ENCODE peak calls at places on chromosomes 4 and X, in eight cellular contexts. S, H, D, B, X, Q, L and M are unnamed samples.
A peak's percentile ranks its signal among the peaks of the same experiment; 100 is the strongest.

GRCh38 chr4:56007154-56007553 is 58.4 kb downstream of the CEP135 start:
- DNase-seq in S (no peak), H (no peak), D (no peak), B (no peak), X (no peak), Q (no peak), L (peak; percentile 33), M (no peak)

GRCh38 chr4:22454955-22455354 is 60.9 kb downstream of the ADGRA3 start:
- DNase-seq in S (no peak), H (no peak), D (no peak), B (no peak), X (no peak), Q (no peak), L (no peak), M (no peak)

GRCh38 chr4:2059034-2059725 is at the start of gene NAT8L:
- DNase-seq in S (peak; percentile 60), H (peak; percentile 46), D (no peak), B (no peak), X (no peak), Q (peak; percentile 84), L (peak; percentile 83), M (peak; percentile 69)

GRCh38 chr4:188002346-188002745 is 6.8 kb downstream of the ZFP42 start:
- DNase-seq in S (no peak), H (no peak), D (no peak), B (no peak), X (no peak), Q (no peak), L (no peak), M (no peak)

GRCh38 chrX:105874790-105875189 is 52.5 kb downstream of the NRK start:
- DNase-seq in S (no peak), H (no peak), D (no peak), B (no peak), X (no peak), Q (no peak), L (no peak), M (no peak)

GRCh38 chrX:101347859-101348451 is 587 bp downstream of the TIMM8A start:
- DNase-seq in S (no peak), H (no peak), D (no peak), B (no peak), X (no peak), Q (peak; percentile 61), L (no peak), M (no peak)

GRCh38 chrX:154541896-154542722 is 4.5 kb downstream of the G6PD start:
- DNase-seq in S (peak; percentile 73), H (peak; percentile 90), D (peak; percentile 52), B (no peak), X (peak; percentile 75), Q (peak; percentile 83), L (no peak), M (peak; percentile 85)

GRCh38 chrX:22314692-22315091 is 42.0 kb downstream of the CBLL2 start:
- DNase-seq in S (no peak), H (no peak), D (no peak), B (no peak), X (no peak), Q (no peak), L (peak; percentile 43), M (no peak)

GRCh38 chr4:31107362-31107761 is 387.2 kb downstream of the PCDH7 start:
- DNase-seq in S (no peak), H (no peak), D (no peak), B (no peak), X (no peak), Q (no peak), L (no peak), M (no peak)

GRCh38 chr4:95304898-95305297 is 243.9 kb downstream of the UNC5C start:
- DNase-seq in S (no peak), H (no peak), D (no peak), B (no peak), X (no peak), Q (no peak), L (peak; percentile 28), M (no peak)

GRCh38 chrX:119391279-119391678 is 7.9 kb upstream of the SLC25A43 start:
- DNase-seq in S (no peak), H (no peak), D (no peak), B (no peak), X (no peak), Q (no peak), L (peak; percentile 41), M (no peak)

GRCh38 chr4:111689214-111689613 is 456.0 kb upstream of the FAM241A start:
- DNase-seq in S (no peak), H (no peak), D (no peak), B (no peak), X (peak; percentile 66), Q (no peak), L (no peak), M (no peak)

GRCh38 chr4:151484396-151485102 is 75.6 kb downstream of the FHIP1A start:
- DNase-seq in S (no peak), H (no peak), D (no peak), B (no peak), X (no peak), Q (no peak), L (peak; percentile 96), M (no peak)

GRCh38 chr4:98601719-98602118 is 56.7 kb downstream of the TSPAN5 start:
- DNase-seq in S (no peak), H (no peak), D (no peak), B (no peak), X (no peak), Q (no peak), L (no peak), M (no peak)

GRCh38 chrX:71302461-71303213 is 1.1 kb downstream of the ITGB1BP2 start:
- DNase-seq in S (no peak), H (no peak), D (no peak), B (no peak), X (no peak), Q (no peak), L (no peak), M (no peak)

DNA sequence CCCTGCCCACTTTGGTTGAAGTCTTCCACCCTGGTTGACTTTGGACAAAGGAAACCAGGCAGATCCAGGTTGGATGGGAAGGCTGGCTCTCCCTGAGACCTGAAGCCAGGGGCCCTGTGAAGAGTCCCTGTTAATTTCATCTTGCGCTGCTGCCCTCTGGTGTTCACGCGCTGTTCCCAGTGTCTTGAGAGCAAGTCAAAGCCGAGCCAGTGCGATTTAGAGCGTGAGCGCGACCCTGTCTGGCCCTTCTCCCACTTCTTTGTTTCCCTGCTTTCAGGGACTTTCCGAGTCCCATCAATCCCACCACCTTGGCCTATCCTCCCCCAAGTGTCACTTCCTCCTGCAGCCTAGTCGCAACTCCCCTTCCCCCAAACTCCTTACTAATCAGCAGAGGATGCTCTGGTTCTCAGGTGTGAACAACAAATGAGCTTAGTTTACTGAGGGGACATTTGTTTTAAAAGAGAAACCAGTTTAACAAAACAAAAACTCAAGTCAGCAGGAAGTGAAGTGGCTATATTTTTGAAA is 25.8 kb upstream of the CHRNA9 start:
- DNase-seq in S (peak; percentile 92), H (peak; percentile 94), D (peak; percentile 86), B (peak; percentile 89), X (peak; percentile 98), Q (peak; percentile 72), L (peak; percentile 98), M (peak; percentile 85)
- H3K4me3 ChIP-seq in S (no peak overlapping the region), H (no peak overlapping the region), D (peak overlapping the region; percentile 4), B (peak overlapping the region; percentile 35), X (no peak overlapping the region), Q (no peak overlapping the region), L (no peak overlapping the region), M (no peak overlapping the region)

GRCh38 chr4:164866817-164867490 is 10.0 kb upstream of the APELA start:
- DNase-seq in S (no peak), H (no peak), D (no peak), B (no peak), X (no peak), Q (no peak), L (peak; percentile 70), M (no peak)
- H3K27ac ChIP-seq in S (no peak overlapping the region), H (no peak overlapping the region), D (no peak overlapping the region), B (no peak overlapping the region), X (no peak overlapping the region), Q (no peak overlapping the region), L (peak overlapping the region; percentile 79), M (no peak overlapping the region)

GRCh38 chr4:173538903-173539445 is 8.9 kb upstream of the HAND2 start:
- DNase-seq in S (no peak), H (peak; percentile 33), D (no peak), B (no peak), X (no peak), Q (no peak), L (peak; percentile 16), M (no peak)
- H3K4me3 ChIP-seq in S (peak overlapping the region; percentile 40), H (peak overlapping the region; percentile 39), D (peak overlapping the region; percentile 66), B (peak overlapping the region; percentile 43), X (peak overlapping the region; percentile 25), Q (peak overlapping the region; percentile 3), L (peak overlapping the region; percentile 54), M (peak overlapping the region; percentile 52)

GRCh38 chr4:145035494-145036136 is 62.4 kb downstream of the ANAPC10 start:
- DNase-seq in S (no peak), H (no peak), D (no peak), B (no peak), X (no peak), Q (no peak), L (no peak), M (no peak)
- H3K27ac ChIP-seq in S (no peak overlapping the region), H (no peak overlapping the region), D (no peak overlapping the region), B (no peak overlapping the region), X (no peak overlapping the region), Q (no peak overlapping the region), L (no peak overlapping the region), M (peak overlapping the region; percentile 58)

GRCh38 chrX:14497184-14497666 is 32.1 kb upstream of the GLRA2 start:
- DNase-seq in S (no peak), H (no peak), D (no peak), B (peak; percentile 3), X (no peak), Q (no peak), L (no peak), M (no peak)
- H3K4me3 ChIP-seq in S (peak overlapping the region; percentile 38), H (peak overlapping the region; percentile 11), D (peak overlapping the region; percentile 45), B (peak overlapping the region; percentile 55), X (no peak overlapping the region), Q (no peak overlapping the region), L (no peak overlapping the region), M (peak overlapping the region; percentile 34)